ENCODE peak calls at places on chromosome 5, in nine cellular contexts. W is AG04449; H is T-helper 1 cell; U is AG08396; J is T-helper 9 cell; F is HuH-7.5; O is iPS-NIHi11; S is WERI-Rb-1; X is stimulated activated CD4-positive, alpha-beta T cell treated with anti-CD3 and anti-CD28 coated beads, Interleukin-2, amount 100 ng/mL, for 48 hours. Y is an unnamed sample.

GRCh38 chr5:178116406-178116885 is 3.1 kb downstream of the N4BP3 start:
- DNase-seq in W (no peak), H (peak), U (peak), J (peak), F (no peak), O (no peak), S (no peak), X (peak), Y (no peak)

GRCh38 chr5:163106098-163106497 is 331.3 kb upstream of the CCNG1 start:
- DNase-seq in W (no peak), H (no peak), U (no peak), J (no peak), F (no peak), O (no peak), S (no peak), X (no peak), Y (no peak)

GRCh38 chr5:169906745-169907649 is 73.3 kb downstream of the INSYN2B start:
- DNase-seq in W (no peak), H (no peak), U (peak), J (no peak), F (no peak), O (no peak), S (no peak), X (no peak), Y (no peak)

GRCh38 chr5:168613396-168613795 is 34.2 kb upstream of the PANK3 start:
- DNase-seq in W (no peak), H (no peak), U (no peak), J (no peak), F (no peak), O (no peak), S (no peak), X (no peak), Y (no peak)

GRCh38 chr5:67515020-67515689 is 318.6 kb upstream of the CD180 start:
- DNase-seq in W (no peak), H (no peak), U (no peak), J (no peak), F (no peak), O (no peak), S (no peak), X (peak), Y (no peak)

GRCh38 chr5:149445343-149445738 is 66.2 kb upstream of the IL17B start:
- DNase-seq in W (no peak), H (no peak), U (no peak), J (no peak), F (no peak), O (no peak), S (no peak), X (no peak), Y (no peak)

GRCh38 chr5:180618830-180619562 is 27.7 kb upstream of the SCGB3A1 start:
- DNase-seq in W (no peak), H (peak), U (peak), J (peak), F (no peak), O (peak), S (peak), X (peak), Y (peak)

GRCh38 chr5:53508125-53508524 is 27.7 kb downstream of the FST start:
- DNase-seq in W (no peak), H (no peak), U (no peak), J (no peak), F (no peak), O (no peak), S (no peak), X (no peak), Y (no peak)

GRCh38 chr5:140842798-140843733 is 2.1 kb downstream of the PCDHA8 start:
- DNase-seq in W (no peak), H (no peak), U (no peak), J (no peak), F (no peak), O (no peak), S (no peak), X (no peak), Y (no peak)

GRCh38 chr5:15703901-15704300 is 203.9 kb downstream of the FBXL7 start:
- DNase-seq in W (no peak), H (no peak), U (no peak), J (no peak), F (no peak), O (no peak), S (no peak), X (no peak), Y (no peak)

GRCh38 chr5:150574818-150575537 is 65.5 kb upstream of the SYNPO start:
- DNase-seq in W (no peak), H (no peak), U (no peak), J (no peak), F (no peak), O (no peak), S (no peak), X (no peak), Y (no peak)

GRCh38 chr5:44845777-44846176 is 37.0 kb downstream of the MRPS30 start:
- DNase-seq in W (no peak), H (no peak), U (no peak), J (no peak), F (no peak), O (no peak), S (no peak), X (no peak), Y (no peak)

GRCh38 chr5:140725799-140726471 is 25.7 kb downstream of the ZMAT2 start:
- DNase-seq in W (peak), H (peak), U (peak), J (peak), F (peak), O (peak), S (no peak), X (peak), Y (peak)

GRCh38 chr5:150103678-150104549 is 17.6 kb upstream of the CSF1R start:
- DNase-seq in W (no peak), H (no peak), U (no peak), J (no peak), F (no peak), O (peak), S (no peak), X (no peak), Y (no peak)

GRCh38 chr5:178194026-178194425 is 6.9 kb upstream of the GMCL2 start:
- DNase-seq in W (no peak), H (no peak), U (no peak), J (no peak), F (no peak), O (no peak), S (no peak), X (no peak), Y (no peak)

GRCh38 chr5:12522116-12522515 is 617.9 kb upstream of the CTNND2 start:
- DNase-seq in W (no peak), H (no peak), U (no peak), J (no peak), F (no peak), O (no peak), S (no peak), X (no peak), Y (no peak)

GRCh38 chr5:158502686-158503085 is 597.0 kb downstream of the EBF1 start:
- DNase-seq in W (no peak), H (no peak), U (no peak), J (no peak), F (no peak), O (no peak), S (no peak), X (no peak), Y (no peak)

GRCh38 chr5:68456756-68457217 is 241.2 kb downstream of the PIK3R1 start:
- DNase-seq in W (no peak), H (no peak), U (peak), J (no peak), F (no peak), O (peak), S (no peak), X (no peak), Y (no peak)

GRCh38 chr5:82045526-82046267 is 73.9 kb downstream of the ATG10 start:
- DNase-seq in W (peak), H (no peak), U (peak), J (no peak), F (no peak), O (no peak), S (no peak), X (no peak), Y (no peak)

GRCh38 chr5:3997670-3998069 is 402.0 kb downstream of the IRX1 start:
- DNase-seq in W (no peak), H (no peak), U (no peak), J (no peak), F (no peak), O (no peak), S (no peak), X (no peak), Y (no peak)

GRCh38 chr5:87924451-87924850 is 344.2 kb downstream of the TMEM161B start:
- DNase-seq in W (no peak), H (no peak), U (no peak), J (no peak), F (no peak), O (no peak), S (no peak), X (no peak), Y (no peak)

GRCh38 chr5:29307498-29307897 is 1886.0 kb upstream of the CDH6 start:
- DNase-seq in W (no peak), H (no peak), U (no peak), J (no peak), F (no peak), O (no peak), S (no peak), X (no peak), Y (no peak)

GRCh38 chr5:51968756-51969155 is 585.5 kb downstream of the ISL1 start:
- DNase-seq in W (no peak), H (no peak), U (no peak), J (no peak), F (no peak), O (peak), S (no peak), X (no peak), Y (no peak)

GRCh38 chr5:150317048-150318003 is 14.6 kb upstream of the ARSI start:
- DNase-seq in W (no peak), H (no peak), U (peak), J (no peak), F (no peak), O (peak), S (no peak), X (no peak), Y (no peak)

GRCh38 chr5:86971034-86971511 is 296.6 kb upstream of the RASA1 start:
- DNase-seq in W (no peak), H (no peak), U (peak), J (no peak), F (no peak), O (no peak), S (peak), X (no peak), Y (peak)

Y was measured in foreskin melanocyte.